ENCODE peak calls at places on chromosomes 11 and 22, in eight cellular contexts. T is SJCRH30, W is mesenchymal stem cell, M is GM23338, P is HCT116, F is lower lobe of right lung, Z is BE2C, O is sigmoid colon. A is an unnamed sample.

GRCh38 chr11:19116315-19116970 is 525 bp upstream of the ZDHHC13 start:
- DNase-seq in T (peak), W (no peak), M (peak), P (no peak), F (no peak), Z (no peak), O (no peak), A (no peak)

GRCh38 chr11:103024086-103024485 is 67.9 kb downstream of the DCUN1D5 start:
- DNase-seq in T (no peak), W (no peak), M (no peak), P (no peak), F (no peak), Z (no peak), O (no peak), A (no peak)

GRCh38 chr11:102517670-102518069 is 12.9 kb downstream of the MMP7 start:
- DNase-seq in T (no peak), W (no peak), M (no peak), P (no peak), F (no peak), Z (no peak), O (no peak), A (no peak)

GRCh38 chr11:42967653-42968052 is 344.1 kb upstream of the API5 start:
- DNase-seq in T (no peak), W (no peak), M (no peak), P (no peak), F (no peak), Z (no peak), O (no peak), A (no peak)

GRCh38 chr22:25892678-25893077 is 150.7 kb downstream of the MYO18B start:
- DNase-seq in T (no peak), W (no peak), M (peak), P (no peak), F (no peak), Z (no peak), O (no peak), A (no peak)

GRCh38 chr11:8717876-8718753 is 35.5 kb downstream of the RPL27A start:
- DNase-seq in T (peak), W (peak), M (no peak), P (no peak), F (no peak), Z (no peak), O (peak), A (peak)

GRCh38 chr11:44615913-44616806 is 50.7 kb downstream of the CD82 start:
- DNase-seq in T (no peak), W (no peak), M (no peak), P (no peak), F (no peak), Z (no peak), O (peak), A (no peak)

GRCh38 chr11:98545544-98546175 is 475.1 kb upstream of the CNTN5 start:
- DNase-seq in T (no peak), W (no peak), M (no peak), P (no peak), F (no peak), Z (no peak), O (no peak), A (no peak)

GRCh38 chr11:17528906-17529813 is 15.1 kb downstream of the USH1C start:
- DNase-seq in T (peak), W (no peak), M (no peak), P (no peak), F (no peak), Z (no peak), O (no peak), A (no peak)

GRCh38 chr11:110187731-110188130 is 94.5 kb downstream of the ZC3H12C start:
- DNase-seq in T (no peak), W (no peak), M (no peak), P (no peak), F (no peak), Z (no peak), O (no peak), A (no peak)

GRCh38 chr11:3645552-3645951 is 624 bp downstream of the ART1 start:
- DNase-seq in T (no peak), W (no peak), M (no peak), P (no peak), F (no peak), Z (no peak), O (no peak), A (no peak)
- H3K4me3 ChIP-seq in T (no peak), W (no peak), M (no peak), P (no peak), F (no peak), Z (no peak), O (no peak), A (no peak)

DNA sequence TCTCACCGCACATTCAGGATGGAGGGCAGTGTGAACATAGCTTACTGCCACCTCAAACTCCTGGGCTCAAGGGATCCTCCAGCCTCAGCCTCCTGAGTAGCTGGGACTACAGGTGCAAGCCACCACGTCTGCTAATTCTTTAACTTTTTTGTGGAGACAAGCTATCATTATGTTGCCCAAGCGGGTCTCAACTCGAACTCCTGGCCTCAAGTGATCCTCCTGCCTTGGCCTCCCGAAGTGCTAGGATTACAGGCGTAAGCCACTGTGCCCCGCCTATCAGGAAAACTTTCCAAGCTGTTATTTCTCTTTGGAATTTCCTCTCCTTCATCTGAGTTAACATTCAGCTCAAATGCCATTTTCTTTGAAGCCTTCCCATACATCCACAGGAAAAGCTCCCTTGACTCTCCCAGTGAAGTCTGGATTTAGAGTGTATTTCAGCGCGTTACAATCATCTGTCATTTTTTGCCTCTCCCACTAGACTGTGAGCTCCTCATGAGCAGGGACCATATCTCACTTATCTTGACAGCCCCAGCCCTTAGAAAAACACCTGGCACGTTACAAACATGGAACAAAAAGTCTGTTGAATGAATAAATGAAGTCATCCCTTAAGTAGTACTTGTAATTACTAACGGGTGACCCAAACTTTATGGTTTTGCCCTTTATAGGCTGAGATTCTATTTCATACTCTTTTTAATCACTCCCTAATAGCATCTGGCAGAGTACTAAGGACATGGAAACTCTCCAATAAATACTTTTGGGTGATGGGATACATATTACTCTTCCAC is 2.2 kb downstream of the MRTFA start:
- DNase-seq in T (no peak), W (no peak), M (no peak), P (no peak), F (no peak), Z (no peak), O (peak), A (no peak)
- H3K4me3 ChIP-seq in T (no peak), W (no peak), M (peak), P (no peak), F (peak), Z (no peak), O (no peak), A (no peak)

GRCh38 chr11:118915941-118916841 is 9.5 kb downstream of the BCL9L start:
- DNase-seq in T (no peak), W (no peak), M (no peak), P (no peak), F (no peak), Z (no peak), O (peak), A (no peak)

GRCh38 chr11:118916842-118917388 is 8.8 kb downstream of the BCL9L start:
- DNase-seq in T (no peak), W (peak), M (peak), P (no peak), F (no peak), Z (peak), O (peak), A (peak)

GRCh38 chr11:118914178-118914918 is 11.4 kb downstream of the BCL9L start:
- DNase-seq in T (peak), W (no peak), M (peak), P (no peak), F (no peak), Z (peak), O (no peak), A (no peak)

GRCh38 chr11:118913411-118914125 is 12.2 kb downstream of the BCL9L start:
- DNase-seq in T (no peak), W (no peak), M (no peak), P (no peak), F (peak), Z (no peak), O (no peak), A (no peak)

DNA sequence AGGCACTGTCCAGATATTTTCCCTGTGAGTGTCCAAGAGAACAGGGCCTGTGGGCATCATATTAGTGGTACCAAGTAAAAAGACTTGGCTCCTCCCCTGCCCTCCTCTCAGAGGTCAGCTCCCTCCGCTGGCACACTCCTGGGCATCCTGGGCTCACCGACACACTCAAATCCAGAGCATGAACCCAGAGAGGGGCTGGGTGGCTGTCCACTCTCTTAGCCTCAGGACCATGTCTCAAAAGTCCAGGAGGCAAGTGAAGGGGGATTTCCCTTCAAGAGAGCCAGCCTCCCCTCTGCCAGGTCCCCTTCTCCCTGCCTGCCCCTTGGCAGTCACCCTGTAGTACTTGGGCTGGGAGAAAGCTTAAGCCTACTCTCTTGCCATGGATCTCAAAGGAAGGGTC is 10.3 kb downstream of the BCL9L start:
- DNase-seq in T (no peak), W (no peak), M (no peak), P (no peak), F (no peak), Z (no peak), O (peak), A (no peak)
- H3K4me3 ChIP-seq in T (no peak), W (no peak), M (no peak), P (no peak), F (no peak), Z (no peak), O (no peak), A (no peak)

GRCh38 chr22:46026907-46027218 is 49.9 kb upstream of the WNT7B start:
- DNase-seq in T (no peak), W (no peak), M (no peak), P (no peak), F (no peak), Z (no peak), O (no peak), A (no peak)
- H3K4me3 ChIP-seq in T (no peak), W (no peak), M (peak), P (no peak), F (peak), Z (no peak), O (peak), A (no peak)

GRCh38 chr22:40043086-40043485 is 48.3 kb downstream of the FAM83F start:
- DNase-seq in T (no peak), W (no peak), M (no peak), P (no peak), F (no peak), Z (no peak), O (peak), A (peak)
- H3K4me3 ChIP-seq in T (no peak), W (no peak), M (no peak), P (no peak), F (peak), Z (no peak), O (no peak), A (no peak)

GRCh38 chr11:118439656-118440055 is 3.4 kb downstream of the KMT2A start:
- DNase-seq in T (no peak), W (no peak), M (no peak), P (no peak), F (no peak), Z (no peak), O (no peak), A (no peak)
- H3K4me3 ChIP-seq in T (no peak), W (no peak), M (peak), P (no peak), F (no peak), Z (no peak), O (no peak), A (no peak)

GRCh38 chr11:130439876-130440275 is 8.6 kb upstream of the ADAMTS15 start:
- DNase-seq in T (no peak), W (no peak), M (no peak), P (no peak), F (no peak), Z (no peak), O (no peak), A (no peak)
- H3K4me3 ChIP-seq in T (no peak), W (no peak), M (no peak), P (no peak), F (no peak), Z (no peak), O (no peak), A (no peak)

GRCh38 chr11:124717786-124718634 is 21.7 kb upstream of the NRGN start:
- DNase-seq in T (peak), W (peak), M (peak), P (no peak), F (peak), Z (peak), O (no peak), A (no peak)
- H3K4me3 ChIP-seq in T (peak), W (peak), M (peak), P (peak), F (peak), Z (peak), O (peak), A (peak)

A was measured in AG09309.